ENCODE peak calls at places on chromosomes 1 and 21, in four cellular contexts. R is endothelial cell of umbilical vein, M is lung, X is transverse colon. F is an unnamed sample. For H3K4me1, the result is how much of the 10 kb centered on the place peaks cover.

GRCh38 chr1:186498695-186499389 is 37.9 kb upstream of the PDC start:
- DNase-seq in R (peak), M (no peak), X (no peak), F (peak)

GRCh38 chr1:111467805-111468716 is 5.7 kb upstream of the C1orf162 start:
- DNase-seq in R (no peak), M (no peak), X (no peak), F (no peak)

GRCh38 chr1:7534061-7534825 is 236.9 kb upstream of the VAMP3 start:
- DNase-seq in R (peak), M (no peak), X (no peak), F (no peak)

GRCh38 chr1:64030411-64030810 is 173.0 kb upstream of the UBE2U start:
- DNase-seq in R (no peak), M (no peak), X (no peak), F (no peak)

GRCh38 chr1:189620471-189620870 is 857.2 kb downstream of the BRINP3 start:
- DNase-seq in R (no peak), M (no peak), X (no peak), F (no peak)

GRCh38 chr1:9275567-9276034 is 17.1 kb upstream of the SPSB1 start:
- DNase-seq in R (peak), M (peak), X (peak), F (peak)

GRCh38 chr1:24142546-24143431 is at the start of gene IL22RA1:
- DNase-seq in R (no peak), M (no peak), X (peak), F (peak)

GRCh38 chr1:75342799-75343198 is 208.6 kb downstream of the LHX8 start:
- DNase-seq in R (no peak), M (no peak), X (no peak), F (no peak)

GRCh38 chr1:41073971-41074370 is 52.4 kb upstream of the SLFNL1 start:
- DNase-seq in R (peak), M (no peak), X (no peak), F (no peak)

GRCh38 chr1:184790642-184791041 is 36.0 kb upstream of the EDEM3 start:
- DNase-seq in R (no peak), M (no peak), X (no peak), F (no peak)

GRCh38 chr1:203593723-203594122 is 32.9 kb upstream of the ATP2B4 start:
- DNase-seq in R (no peak), M (no peak), X (peak), F (peak)

GRCh38 chr1:162997499-162998285 is 71.5 kb upstream of the RGS4 start:
- DNase-seq in R (no peak), M (no peak), X (no peak), F (no peak)

GRCh38 chr1:34057347-34057746 is 107.7 kb downstream of the CSMD2 start:
- DNase-seq in R (no peak), M (no peak), X (no peak), F (no peak)

GRCh38 chr1:187928717-187929116 is 1100.0 kb downstream of the PLA2G4A start:
- DNase-seq in R (no peak), M (no peak), X (no peak), F (no peak)

GRCh38 chr1:187933562-187934419 is 1105.0 kb downstream of the PLA2G4A start:
- DNase-seq in R (no peak), M (no peak), X (no peak), F (peak)

GRCh38 chr1:187936667-187937066 is 1107.9 kb downstream of the PLA2G4A start:
- DNase-seq in R (no peak), M (no peak), X (no peak), F (no peak)

GRCh38 chr1:187928288-187928687 is 1099.5 kb downstream of the PLA2G4A start:
- DNase-seq in R (peak), M (no peak), X (no peak), F (peak)

GRCh38 chr1:187931781-187932180 is 1103.0 kb downstream of the PLA2G4A start:
- DNase-seq in R (no peak), M (no peak), X (no peak), F (no peak)
- H3K27ac ChIP-seq in R (no peak), M (no peak), X (no peak), F (no peak)

DNA sequence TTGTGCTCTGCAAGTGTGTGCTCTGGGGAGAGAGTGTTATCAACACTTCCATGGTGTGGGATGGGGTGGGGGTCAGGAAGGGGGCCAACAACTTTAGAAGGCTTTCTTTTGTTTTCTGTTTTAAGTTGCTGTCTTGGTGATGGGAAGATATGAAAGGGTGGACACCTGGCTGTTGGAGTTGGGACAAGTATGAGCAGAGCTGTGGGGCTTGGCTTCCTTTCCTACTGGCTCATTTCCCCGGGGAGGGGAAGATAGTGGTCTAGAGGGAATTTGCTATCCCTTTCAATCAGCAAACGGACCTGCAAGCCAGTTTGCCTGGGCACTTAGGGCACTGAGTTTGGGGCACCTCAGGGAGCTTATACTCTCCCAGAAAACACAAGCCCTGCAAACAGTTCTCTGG is 19.2 kb downstream of the IER5 start:
- DNase-seq in R (no peak), M (no peak), X (no peak), F (no peak)
- H3K4me1 ChIP-seq in R (under half), M (under half), X (under half), F (under half)

GRCh38 chr1:25556132-25556670 is 12.8 kb downstream of the LDLRAP1 start:
- DNase-seq in R (no peak), M (no peak), X (no peak), F (no peak)
- H3K27ac ChIP-seq in R (no peak), M (no peak), X (peak), F (peak)

GRCh38 chr1:209430821-209431259 is 152.7 kb upstream of the CAMK1G start:
- DNase-seq in R (no peak), M (no peak), X (no peak), F (no peak)

GRCh38 chr1:209430107-209430506 is 153.4 kb upstream of the CAMK1G start:
- DNase-seq in R (no peak), M (no peak), X (no peak), F (no peak)

GRCh38 chr1:209431813-209432442 is 151.6 kb upstream of the CAMK1G start:
- DNase-seq in R (no peak), M (no peak), X (no peak), F (no peak)

GRCh38 chr1:209432443-209432825 is 151.1 kb upstream of the CAMK1G start:
- DNase-seq in R (no peak), M (no peak), X (no peak), F (no peak)

DNA sequence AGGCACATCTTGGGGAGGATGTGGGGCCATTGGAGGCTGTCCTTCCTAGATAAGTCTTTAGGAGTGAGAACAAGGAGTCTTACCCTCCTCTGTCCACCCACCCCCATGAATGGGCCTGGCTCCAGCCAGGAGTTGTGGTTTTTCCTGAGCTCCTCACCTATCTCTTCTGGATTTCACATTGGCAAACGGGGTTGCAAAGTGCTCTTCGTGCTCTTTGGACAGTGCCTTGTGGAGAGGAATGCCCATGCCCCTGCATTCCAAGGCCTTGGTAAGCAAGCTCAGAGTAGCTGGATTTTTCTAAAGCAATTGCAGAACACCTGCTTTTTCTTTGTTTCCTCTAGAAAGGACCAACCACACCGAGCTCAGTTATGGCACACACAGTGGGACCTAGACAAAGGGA is 152.1 kb upstream of the CAMK1G start:
- DNase-seq in R (no peak), M (no peak), X (no peak), F (no peak)
- H3K4me1 ChIP-seq in R (under half), M (under half), X (under half), F (under half)

GRCh38 chr1:33007190-33008050 is 29.3 kb downstream of the AK2 start:
- DNase-seq in R (peak), M (peak), X (peak), F (peak)

GRCh38 chr1:33009561-33009960 is 27.1 kb downstream of the AK2 start:
- DNase-seq in R (no peak), M (no peak), X (no peak), F (no peak)

GRCh38 chr1:33005812-33006465 is 30.7 kb downstream of the AK2 start:
- DNase-seq in R (peak), M (no peak), X (no peak), F (no peak)

GRCh38 chr1:33010946-33011731 is 25.5 kb downstream of the AK2 start:
- DNase-seq in R (peak), M (peak), X (no peak), F (peak)

DNA sequence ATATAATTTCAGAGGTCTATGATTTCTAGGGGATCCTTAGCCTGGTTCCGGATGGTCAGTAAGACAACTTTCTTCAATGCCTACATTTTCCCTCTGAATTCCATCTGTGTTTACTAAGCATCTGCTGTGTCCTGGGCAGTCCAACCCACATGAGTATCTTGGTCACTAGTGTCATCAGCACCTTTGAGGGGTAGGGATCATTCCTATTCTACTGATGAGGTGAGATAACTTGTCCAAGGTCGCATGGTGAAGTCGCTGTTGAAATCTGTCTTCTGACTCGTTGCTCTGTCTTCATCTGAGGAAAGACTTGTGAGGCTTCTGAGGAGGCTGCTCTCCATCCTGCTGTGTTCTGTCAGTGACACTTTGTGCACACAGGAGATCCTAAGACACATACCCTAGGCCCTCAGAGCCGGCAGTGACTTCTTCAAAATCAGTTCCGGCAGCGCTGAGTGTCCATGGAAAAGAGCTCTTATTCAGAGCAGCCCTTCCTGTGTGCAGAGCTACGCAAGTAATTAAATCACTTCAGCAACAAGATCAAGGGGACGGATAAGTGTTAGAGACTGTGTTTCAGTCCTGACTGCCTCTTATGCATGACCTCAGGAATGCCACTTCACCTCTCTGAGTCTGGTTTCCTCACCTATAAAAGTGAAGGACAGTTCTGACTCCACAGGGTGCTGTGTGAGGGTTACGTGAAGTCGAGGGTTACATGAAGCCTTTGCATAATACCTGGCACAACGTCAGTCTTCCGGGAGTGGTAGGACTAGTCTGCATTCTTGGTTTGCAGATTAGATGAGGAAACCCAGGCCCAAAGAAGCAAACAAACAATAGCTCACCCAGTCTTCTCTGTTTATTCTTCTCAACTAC is 28.4 kb downstream of the AK2 start:
- DNase-seq in R (no peak), M (peak), X (no peak), F (peak)
- H3K27ac ChIP-seq in R (no peak), M (no peak), X (no peak), F (no peak)

GRCh38 chr1:193703101-193703500 is 516.7 kb upstream of the B3GALT2 start:
- DNase-seq in R (no peak), M (no peak), X (no peak), F (no peak)

GRCh38 chr1:193703655-193704054 is 517.2 kb upstream of the B3GALT2 start:
- DNase-seq in R (no peak), M (no peak), X (no peak), F (no peak)

GRCh38 chr1:193707271-193708015 is 521.0 kb upstream of the B3GALT2 start:
- DNase-seq in R (peak), M (no peak), X (no peak), F (no peak)

GRCh38 chr1:193706763-193707162 is 520.4 kb upstream of the B3GALT2 start:
- DNase-seq in R (no peak), M (no peak), X (no peak), F (no peak)

DNA sequence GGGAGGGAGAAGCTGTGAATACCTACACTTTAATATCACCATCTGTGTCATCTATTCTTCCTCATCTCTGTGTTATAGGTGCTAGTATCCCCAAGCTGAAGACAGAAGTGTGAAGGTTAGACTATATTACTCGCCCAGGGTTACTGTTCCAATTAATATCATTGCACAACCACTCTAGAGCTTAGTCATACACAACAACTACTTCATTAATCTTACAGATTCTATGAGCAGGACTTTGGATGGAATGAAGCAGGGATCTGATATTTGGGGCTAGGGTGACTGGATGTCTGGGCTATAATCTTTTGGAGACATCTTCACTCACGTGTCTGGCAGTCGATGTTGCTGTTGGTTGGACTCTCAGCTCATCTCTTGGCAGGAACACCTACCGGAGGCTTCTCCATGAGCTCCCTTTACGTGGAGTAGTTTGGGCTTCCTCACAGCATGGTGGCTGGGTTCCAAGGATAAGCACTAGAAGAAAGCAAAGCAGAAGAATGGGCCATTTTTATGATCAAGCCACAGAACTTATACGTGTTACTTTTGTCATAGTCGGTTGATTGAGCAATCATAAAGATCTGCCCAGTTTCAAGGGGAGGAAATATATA is 519.2 kb upstream of the B3GALT2 start:
- DNase-seq in R (no peak), M (no peak), X (no peak), F (no peak)
- H3K4me1 ChIP-seq in R (under half), M (under half), X (under half), F (under half)

GRCh38 chr21:22421416-22422190 is 1423.4 kb downstream of the NCAM2 start:
- DNase-seq in R (no peak), M (no peak), X (no peak), F (no peak)
- H3K27ac ChIP-seq in R (no peak), M (no peak), X (no peak), F (no peak)

DNA sequence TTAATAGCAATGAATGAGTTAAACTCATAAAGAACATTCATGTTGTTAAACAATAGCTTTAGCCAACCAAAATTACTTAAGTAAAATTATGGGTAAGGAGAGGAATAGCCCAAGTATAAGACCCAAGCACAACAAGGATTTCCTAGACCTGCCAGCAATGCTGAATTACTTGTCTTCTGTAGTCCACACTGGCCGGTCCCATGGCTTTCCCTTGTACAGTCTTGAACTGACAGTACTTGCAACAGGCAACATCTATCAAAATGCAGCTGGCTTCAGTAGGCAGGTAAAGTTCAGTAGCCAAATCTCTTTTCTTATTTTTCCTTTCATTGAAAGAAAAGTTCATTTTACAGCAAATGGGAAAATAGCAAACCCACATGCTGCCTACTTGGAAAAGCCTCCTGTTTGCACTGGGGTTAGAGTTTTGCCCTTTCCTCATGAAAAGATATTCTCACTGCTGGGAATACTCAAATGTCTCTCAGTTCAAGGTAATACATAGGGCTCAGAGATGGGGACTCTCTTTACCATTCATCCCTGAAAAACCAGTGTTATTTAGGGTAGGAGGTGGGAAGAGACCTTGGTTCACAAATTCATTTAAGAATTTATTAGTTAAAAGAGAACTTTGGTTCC is 222.8 kb downstream of the TTLL7 start:
- DNase-seq in R (no peak), M (no peak), X (no peak), F (no peak)
- H3K4me1 ChIP-seq in R (under half), M (under half), X (under half), F (under half)

F was measured in small intestine.